ENCODE peak calls at places on chromosomes 4 and X, in four cellular contexts. One of them, this sample, is unnamed.

GRCh38 chr4:174283507-174284180 is at the start of the genes CEP44 and FBXO8:
- DNase-seq in AG04450: peak
- DNase-seq in mammary epithelial cell: peak
- DNase-seq in psoas muscle: peak
- DNase-seq in this sample: peak

GRCh38 chrX:108173874-108174273 is 82.3 kb downstream of the ATG4A start:
- DNase-seq in mammary epithelial cell: no peak
- DNase-seq in psoas muscle: no peak
- DNase-seq in AG04450: no peak
- DNase-seq in this sample: no peak

GRCh38 chr4:78781925-78782324 is 5.8 kb downstream of the BMP2K start:
- DNase-seq in AG04450: no peak
- DNase-seq in mammary epithelial cell: no peak
- DNase-seq in psoas muscle: no peak
- DNase-seq in this sample: no peak

GRCh38 chr4:182756161-182756690 is 161.0 kb downstream of the DCTD start:
- DNase-seq in psoas muscle: no peak
- DNase-seq in AG04450: no peak
- DNase-seq in mammary epithelial cell: no peak
- DNase-seq in this sample: no peak

GRCh38 chrX:118459494-118459893 is 36.1 kb upstream of the DOCK11 start:
- DNase-seq in AG04450: no peak
- DNase-seq in psoas muscle: no peak
- DNase-seq in mammary epithelial cell: peak
- DNase-seq in this sample: peak

GRCh38 chr4:140609548-140610425 is 41.0 kb upstream of the UCP1 start:
- DNase-seq in mammary epithelial cell: peak
- DNase-seq in psoas muscle: no peak
- DNase-seq in AG04450: peak
- DNase-seq in this sample: peak

GRCh38 chrX:97987979-97988378 is 1104.3 kb downstream of the RPA4 start:
- DNase-seq in psoas muscle: no peak
- DNase-seq in AG04450: no peak
- DNase-seq in mammary epithelial cell: no peak
- DNase-seq in this sample: no peak

GRCh38 chr4:121164291-121164690 is at the start of gene TNIP3:
- DNase-seq in AG04450: no peak
- DNase-seq in psoas muscle: no peak
- DNase-seq in mammary epithelial cell: peak
- DNase-seq in this sample: peak

GRCh38 chr4:8391972-8392371 is 48.6 kb downstream of the ACOX3 start:
- DNase-seq in mammary epithelial cell: peak
- DNase-seq in AG04450: peak
- DNase-seq in psoas muscle: peak
- DNase-seq in this sample: peak

DNA sequence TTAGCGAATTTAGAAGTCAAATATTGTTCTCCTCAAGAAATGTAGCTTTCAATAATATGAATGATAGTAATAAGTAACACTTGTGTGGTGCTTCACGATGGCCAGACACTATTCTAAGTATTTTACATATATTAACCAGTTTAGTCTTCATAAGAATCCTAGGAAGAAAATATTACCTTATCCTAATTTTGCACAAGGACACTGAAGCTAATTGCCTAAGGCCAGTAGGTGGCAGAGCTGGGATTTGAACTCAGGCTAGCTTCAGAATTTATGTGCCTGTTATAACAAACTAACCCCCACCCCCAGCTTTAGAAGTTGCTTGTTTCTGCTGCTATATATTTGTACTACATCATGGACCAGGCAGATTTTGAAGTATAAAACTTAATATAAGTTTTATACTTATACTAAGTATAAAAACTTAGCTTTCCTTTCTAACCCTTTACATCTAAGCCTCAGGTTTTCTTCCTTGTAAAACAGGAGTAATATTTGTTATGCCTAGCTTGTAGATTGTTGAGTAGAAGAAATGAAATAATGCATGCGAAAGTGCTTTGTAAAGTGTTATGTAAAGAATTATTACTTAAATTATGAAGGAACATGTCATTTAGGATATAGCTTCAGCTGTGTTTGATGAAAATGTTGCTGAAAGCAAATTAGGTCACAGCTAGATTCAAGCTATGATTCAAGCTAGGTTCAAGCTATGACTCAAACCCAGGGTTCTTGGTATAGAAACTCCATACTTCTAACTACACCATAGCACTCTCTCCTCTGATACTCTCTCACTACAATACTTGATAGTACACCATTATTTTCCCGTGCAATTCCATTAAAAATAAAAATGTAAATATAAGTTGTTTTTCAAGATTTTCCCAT is 4.2 kb upstream of the CDS1 start:
- DNase-seq in mammary epithelial cell: peak
- DNase-seq in AG04450: peak
- DNase-seq in psoas muscle: no peak
- DNase-seq in this sample: peak
- TF ChIP-seq CTCF in mammary epithelial cell: peak
- TF ChIP-seq CTCF in AG04450: peak
- TF ChIP-seq CTCF in psoas muscle: no peak
- TF ChIP-seq CTCF in this sample: peak

DNA sequence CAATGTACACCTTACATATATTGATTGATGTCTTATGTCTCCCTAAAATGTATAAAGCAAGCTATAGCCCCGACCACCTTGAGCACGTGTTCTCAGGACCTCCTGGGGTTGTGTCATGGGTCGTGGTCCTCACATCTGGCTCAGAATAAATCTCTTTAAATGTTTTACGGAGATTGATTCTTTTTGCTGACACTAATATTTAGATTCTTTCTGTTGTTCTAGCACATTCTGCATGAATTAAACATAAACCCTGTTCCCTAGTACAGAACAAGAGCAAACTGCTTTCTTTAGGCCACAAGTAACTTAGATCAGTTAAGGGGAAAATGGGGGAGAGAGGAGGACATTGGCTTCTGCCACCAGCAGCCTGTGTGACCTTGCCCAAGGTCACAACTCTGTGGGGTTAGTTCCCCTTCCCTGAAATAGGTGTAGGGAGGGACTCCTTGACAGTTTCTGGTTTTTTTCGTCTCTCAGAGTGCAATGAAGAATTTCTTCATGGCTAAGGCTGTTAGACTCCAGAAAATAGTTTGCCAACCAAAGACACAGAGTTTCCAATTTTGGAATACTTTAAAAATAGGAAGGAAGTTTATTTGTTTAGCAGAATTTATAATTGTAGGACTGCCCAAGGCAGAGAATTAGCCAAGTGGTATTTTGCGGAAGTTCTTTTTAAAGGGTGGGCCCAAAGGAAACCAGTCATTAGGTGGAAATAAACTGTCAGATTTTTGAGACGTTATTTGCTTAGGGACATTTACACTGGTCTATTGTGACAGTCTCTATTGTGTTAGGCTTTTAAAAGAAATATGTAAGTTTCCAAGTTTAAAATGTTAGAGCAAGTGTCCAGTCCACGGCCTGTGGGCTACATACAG is 29.4 kb downstream of the PTTG2 start:
- DNase-seq in psoas muscle: no peak
- DNase-seq in mammary epithelial cell: no peak
- DNase-seq in AG04450: no peak
- DNase-seq in this sample: no peak
- H3K27ac ChIP-seq in psoas muscle: peak
- H3K27ac ChIP-seq in mammary epithelial cell: no peak
- H3K27ac ChIP-seq in AG04450: no peak
- H3K27ac ChIP-seq in this sample: no peak

DNA sequence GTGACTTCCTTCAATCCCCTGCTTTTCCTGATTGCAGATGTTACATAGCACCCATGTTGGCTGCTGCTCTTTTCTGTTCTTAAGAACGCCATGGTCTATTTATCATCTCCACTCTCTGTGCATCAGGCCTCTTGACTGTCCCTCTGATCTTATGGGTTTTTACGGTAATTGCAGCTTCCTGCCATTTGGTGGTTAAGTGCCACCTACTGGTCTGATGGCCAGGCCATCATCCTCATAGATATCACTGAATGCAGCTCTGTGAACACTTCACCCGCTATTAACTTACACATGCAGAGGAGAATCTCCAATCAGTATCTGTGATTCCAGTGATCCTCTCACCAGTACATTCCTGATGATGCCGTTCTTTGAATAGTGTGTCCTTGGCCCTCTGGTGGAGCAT is 382.4 kb downstream of the TRAM1L1 start:
- DNase-seq in psoas muscle: no peak
- DNase-seq in AG04450: no peak
- DNase-seq in mammary epithelial cell: no peak
- DNase-seq in this sample: no peak
- TF ChIP-seq CTCF in psoas muscle: no peak
- TF ChIP-seq CTCF in AG04450: no peak
- TF ChIP-seq CTCF in mammary epithelial cell: peak
- TF ChIP-seq CTCF in this sample: peak

GRCh38 chr4:154004859-154005520 is 216.1 kb upstream of the SFRP2 start:
- DNase-seq in psoas muscle: no peak
- DNase-seq in AG04450: no peak
- DNase-seq in mammary epithelial cell: peak
- DNase-seq in this sample: peak
- H3K27ac ChIP-seq in psoas muscle: no peak
- H3K27ac ChIP-seq in AG04450: no peak
- H3K27ac ChIP-seq in mammary epithelial cell: peak
- H3K27ac ChIP-seq in this sample: peak

DNA sequence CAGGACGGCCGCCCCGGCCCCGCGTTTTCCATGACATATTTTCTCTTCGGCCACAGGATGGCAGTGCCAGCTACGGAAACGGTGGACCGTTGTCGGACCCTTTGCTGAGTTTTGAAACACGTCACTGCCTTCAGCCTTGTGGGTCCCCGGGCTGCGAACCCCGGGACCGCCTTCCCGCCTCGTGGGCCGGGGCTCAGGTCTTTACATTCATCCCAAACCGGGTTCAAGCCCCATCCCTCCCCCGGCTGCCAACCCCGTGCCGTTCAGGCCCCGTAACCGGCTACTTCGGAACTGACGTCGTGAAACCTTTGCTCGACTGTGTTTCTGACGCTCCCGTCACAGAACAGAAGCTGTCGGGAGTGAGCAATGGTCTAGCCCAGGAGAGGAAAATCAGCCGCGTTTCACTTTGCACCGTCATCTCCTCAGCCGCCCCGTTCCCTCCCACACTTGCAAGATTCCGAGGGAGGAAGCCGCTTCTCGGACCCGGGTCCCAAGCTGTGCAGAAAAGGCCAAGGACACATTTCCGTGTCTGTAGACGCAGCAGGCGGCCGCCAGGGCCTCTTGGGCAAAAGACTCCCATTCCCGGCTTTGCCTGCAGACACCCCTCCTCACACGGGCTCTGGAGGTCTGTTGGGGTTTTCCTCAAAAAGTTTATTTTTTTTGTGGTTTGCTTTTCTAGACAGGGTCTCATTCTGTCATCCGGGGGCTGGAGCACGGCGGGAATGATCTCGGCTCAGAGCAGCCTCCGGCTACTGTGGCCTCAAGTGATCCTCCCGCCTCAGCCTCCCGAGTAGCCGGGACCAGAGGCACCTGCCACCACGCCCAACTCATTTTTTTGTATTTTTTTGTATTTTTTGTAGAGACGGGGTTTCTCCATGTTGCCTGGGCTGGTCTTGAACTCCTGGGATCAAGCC is 41.4 kb upstream of the PPP2R3B start:
- DNase-seq in AG04450: no peak
- DNase-seq in mammary epithelial cell: no peak
- DNase-seq in psoas muscle: peak
- DNase-seq in this sample: peak
- TF ChIP-seq CTCF in AG04450: no peak
- TF ChIP-seq CTCF in mammary epithelial cell: no peak
- TF ChIP-seq CTCF in psoas muscle: no peak
- TF ChIP-seq CTCF in this sample: peak

DNA sequence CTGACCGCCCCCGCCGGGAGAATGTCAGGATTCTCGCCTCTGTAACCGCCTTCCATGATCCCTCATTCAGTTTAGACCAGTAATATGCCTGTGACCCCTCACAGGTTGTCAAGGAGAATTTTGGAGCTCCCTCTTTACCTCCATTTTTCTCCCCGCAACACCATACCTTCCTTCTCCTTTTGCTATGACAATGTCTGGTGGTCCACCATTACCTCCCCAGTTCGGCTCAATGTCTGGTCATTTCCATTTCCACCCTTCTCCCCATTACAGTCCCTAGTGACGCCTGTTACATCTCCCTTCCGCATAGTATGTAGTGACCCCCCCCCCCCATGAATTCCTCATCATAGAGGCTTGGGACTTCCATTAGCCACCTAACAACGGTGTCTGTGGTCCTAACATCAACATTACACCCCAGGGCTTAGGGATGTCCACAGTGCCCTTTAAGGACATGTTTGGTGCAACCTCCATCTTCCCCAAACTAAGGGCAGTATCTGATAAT is 697 bp downstream of the ARAF start:
- DNase-seq in psoas muscle: no peak
- DNase-seq in AG04450: no peak
- DNase-seq in mammary epithelial cell: no peak
- DNase-seq in this sample: no peak
- H3K27ac ChIP-seq in psoas muscle: peak
- H3K27ac ChIP-seq in AG04450: no peak
- H3K27ac ChIP-seq in mammary epithelial cell: peak
- H3K27ac ChIP-seq in this sample: peak

DNA sequence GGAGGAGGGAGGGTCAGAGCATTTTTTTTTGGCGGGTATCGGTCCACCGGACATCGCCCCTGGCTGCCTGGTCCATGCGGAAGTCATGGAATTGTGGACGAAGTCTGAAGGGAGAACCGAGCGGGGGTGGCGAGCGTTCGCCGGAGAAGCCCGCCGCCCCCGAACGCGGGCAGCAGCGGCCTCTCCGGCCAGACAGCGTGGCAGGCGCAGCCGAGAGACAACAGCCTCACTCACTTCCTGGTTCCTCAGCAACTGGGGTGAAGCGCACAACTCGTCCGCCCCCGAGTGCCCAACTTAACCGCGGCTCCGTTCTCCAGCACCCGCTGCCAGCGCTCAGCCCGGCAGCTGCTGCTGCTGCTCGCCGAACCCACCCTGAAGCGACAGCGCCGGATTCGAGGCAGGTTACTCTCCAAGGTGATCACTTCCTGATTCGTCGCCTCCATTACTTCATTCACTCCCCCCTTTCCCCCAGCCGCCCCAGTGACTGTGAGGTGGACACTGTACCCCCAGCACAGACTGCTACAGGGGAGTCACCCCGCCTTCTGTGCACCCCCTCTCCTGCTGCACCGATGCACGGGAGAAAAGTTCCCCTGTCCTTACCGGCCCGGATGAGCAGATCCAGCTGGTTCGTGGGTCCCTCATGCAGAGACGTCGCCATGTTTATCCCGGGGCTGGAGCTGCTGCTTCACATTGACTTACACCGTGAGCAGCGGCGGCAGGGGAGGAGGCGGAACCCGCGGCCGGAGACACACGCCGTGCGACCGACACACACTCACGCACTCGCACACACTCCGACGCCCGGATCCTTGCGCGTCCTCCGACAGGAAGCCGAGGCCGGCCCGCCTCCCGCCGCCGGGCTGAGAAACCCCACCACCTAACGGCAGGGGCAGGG is 68.2 kb downstream of the NOCT start:
- DNase-seq in psoas muscle: peak
- DNase-seq in mammary epithelial cell: peak
- DNase-seq in AG04450: peak
- DNase-seq in this sample: peak
- TF ChIP-seq CTCF in psoas muscle: peak
- TF ChIP-seq CTCF in mammary epithelial cell: peak
- TF ChIP-seq CTCF in AG04450: peak
- TF ChIP-seq CTCF in this sample: peak

This sample was measured in brain microvascular endothelial cell.